ENCODE peak calls at places on chromosomes 3 and 15, in six cellular contexts. K is choroid plexus epithelial cell, B is ovary, Z is mucosa of descending colon, M is WTC11, P is HepG2. A is an unnamed sample.
A peak's percentile ranks its signal among the peaks of the same experiment; 100 is the strongest.

GRCh38 chr15:68205558-68205944 is 419 bp upstream of the CALML4 start:
- DNase-seq in K (no peak), B (no peak), Z (no peak), M (no peak), P (no peak), A (no peak)

GRCh38 chr3:36714343-36714742 is 50.0 kb downstream of the DCLK3 start:
- DNase-seq in K (peak; percentile 38), B (no peak), Z (no peak), M (no peak), P (no peak), A (no peak)

GRCh38 chr3:80550154-80550553 is 782.4 kb upstream of the ROBO1 start:
- DNase-seq in K (peak; percentile 11), B (no peak), Z (no peak), M (no peak), P (no peak), A (no peak)

GRCh38 chr3:29757054-29757777 is 476.3 kb downstream of the RBMS3 start:
- DNase-seq in K (peak; percentile 58), B (no peak), Z (no peak), M (no peak), P (no peak), A (peak; percentile 37)

GRCh38 chr15:33098082-33099058 is 96.1 kb downstream of the FMN1 start:
- DNase-seq in K (peak; percentile 87), B (no peak), Z (no peak), M (no peak), P (no peak), A (no peak)

GRCh38 chr3:49164983-49165720 is 979 bp downstream of the CCDC71 start:
- DNase-seq in K (no peak), B (no peak), Z (no peak), M (no peak), P (no peak), A (no peak)

GRCh38 chr3:78741066-78741645 is 1026.6 kb downstream of the ROBO1 start:
- DNase-seq in K (no peak), B (no peak), Z (no peak), M (no peak), P (peak; percentile 8), A (no peak)

GRCh38 chr15:99578809-99579208 is 13.0 kb downstream of the MEF2A start:
- DNase-seq in K (peak; percentile 44), B (no peak), Z (no peak), M (no peak), P (no peak), A (no peak)

GRCh38 chr3:23760325-23760724 is 45.4 kb upstream of the UBE2E1 start:
- DNase-seq in K (no peak), B (no peak), Z (no peak), M (no peak), P (no peak), A (no peak)
- TF ChIP-seq CTCF in K (no peak), B (no peak), Z (no peak), M (no peak), P (no peak), A (no peak)

DNA sequence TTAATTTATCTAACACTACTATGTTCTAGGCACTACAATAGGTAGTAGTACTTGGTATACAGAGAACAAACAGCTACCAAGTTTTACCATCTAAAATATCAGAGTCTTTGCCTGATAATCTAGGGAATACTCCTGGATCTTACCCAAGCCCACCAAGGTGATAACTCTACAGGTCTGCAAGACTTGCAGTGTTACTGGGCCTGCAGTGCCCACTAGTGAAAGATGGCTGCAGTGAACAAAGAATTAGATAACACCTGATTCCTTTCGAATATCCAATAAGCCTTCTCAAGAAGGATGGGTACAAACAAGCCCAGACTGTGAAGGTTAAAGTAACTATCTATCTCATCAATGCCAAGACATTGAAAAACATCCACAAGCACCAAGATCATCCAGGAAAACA is 317.0 kb upstream of the DCBLD2 start:
- DNase-seq in K (no peak), B (no peak), Z (no peak), M (no peak), P (no peak), A (no peak)
- TF ChIP-seq CTCF in K (no peak), B (no peak), Z (no peak), M (no peak), P (no peak), A (no peak)

GRCh38 chr15:75367406-75367912 is 948 bp downstream of the MAN2C1 start:
- DNase-seq in K (no peak), B (no peak), Z (no peak), M (no peak), P (no peak), A (no peak)
- TF ChIP-seq CTCF in K (no peak), B (no peak), Z (no peak), M (no peak), P (no peak), A (no peak)

GRCh38 chr3:71928215-71928614 is 143.3 kb upstream of the PROK2 start:
- DNase-seq in K (no peak), B (no peak), Z (no peak), M (no peak), P (no peak), A (no peak)

GRCh38 chr3:71926690-71927089 is 141.7 kb upstream of the PROK2 start:
- DNase-seq in K (no peak), B (no peak), Z (no peak), M (peak; percentile 28), P (no peak), A (no peak)

GRCh38 chr3:71927505-71928066 is 142.6 kb upstream of the PROK2 start:
- DNase-seq in K (no peak), B (no peak), Z (no peak), M (no peak), P (no peak), A (no peak)

GRCh38 chr3:71924721-71925120 is 139.8 kb upstream of the PROK2 start:
- DNase-seq in K (no peak), B (no peak), Z (no peak), M (no peak), P (no peak), A (no peak)

DNA sequence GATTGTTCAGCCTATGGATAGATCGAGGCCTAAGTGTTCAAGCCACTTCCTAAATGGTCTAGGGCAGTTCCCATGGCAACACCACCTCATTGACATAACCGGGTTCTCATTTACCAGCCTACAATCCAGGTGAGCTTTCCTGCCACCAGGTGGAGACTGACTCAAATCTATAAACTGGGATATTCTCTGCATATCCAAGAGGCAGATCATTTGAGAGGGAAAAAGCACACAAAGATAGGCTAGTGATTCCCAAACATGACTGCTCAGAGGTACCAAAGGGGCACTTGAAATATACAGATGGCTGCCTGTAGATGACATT is 141.3 kb upstream of the PROK2 start:
- DNase-seq in K (peak; percentile 47), B (no peak), Z (no peak), M (peak; percentile 70), P (peak; percentile 39), A (peak; percentile 65)
- TF ChIP-seq CTCF in K (peak; percentile 54), B (no peak), Z (peak; percentile 13), M (peak; percentile 46), P (peak; percentile 58), A (peak; percentile 30)

GRCh38 chr3:58249358-58250092 is 11.9 kb downstream of the ABHD6 start:
- DNase-seq in K (peak; percentile 43), B (no peak), Z (peak; percentile 72), M (no peak), P (peak; percentile 78), A (no peak)
- TF ChIP-seq CTCF in K (peak; percentile 65), B (no peak), Z (no peak), M (no peak), P (no peak), A (no peak)